ENCODE peak calls at places on chromosomes 16 and 17, in eight cellular contexts. One of them, this sample, is unnamed.
A peak's percentile ranks its signal among the peaks of the same experiment; 100 is the strongest.

GRCh38 chr16:78437352-78437968 is 338.0 kb downstream of the WWOX start:
- DNase-seq in GM20000: peak; percentile 42
- DNase-seq in GM12865: peak; percentile 17
- DNase-seq in GM04503: no peak
- DNase-seq in fibroblast of the aortic adventitia: no peak
- DNase-seq in neural crest cell: peak; percentile 45
- DNase-seq in HCEC 1CT: no peak
- DNase-seq in small intestine: peak; percentile 46
- DNase-seq in this sample: peak; percentile 61

GRCh38 chr16:49859139-49859947 is 3.4 kb upstream of the ZNF423 start:
- DNase-seq in GM20000: no peak
- DNase-seq in GM12865: no peak
- DNase-seq in GM04503: no peak
- DNase-seq in fibroblast of the aortic adventitia: peak; percentile 9
- DNase-seq in neural crest cell: no peak
- DNase-seq in HCEC 1CT: peak; percentile 1
- DNase-seq in small intestine: no peak
- DNase-seq in this sample: no peak

GRCh38 chr17:8681175-8681949 is 50.8 kb upstream of the MYH10 start:
- DNase-seq in GM20000: no peak
- DNase-seq in GM12865: no peak
- DNase-seq in GM04503: peak; percentile 18
- DNase-seq in fibroblast of the aortic adventitia: peak; percentile 98
- DNase-seq in neural crest cell: no peak
- DNase-seq in HCEC 1CT: peak; percentile 2
- DNase-seq in small intestine: no peak
- DNase-seq in this sample: no peak

GRCh38 chr17:76154935-76155845 is 14.1 kb upstream of the FOXJ1 start:
- DNase-seq in GM20000: no peak
- DNase-seq in GM12865: no peak
- DNase-seq in GM04503: no peak
- DNase-seq in fibroblast of the aortic adventitia: no peak
- DNase-seq in neural crest cell: no peak
- DNase-seq in HCEC 1CT: no peak
- DNase-seq in small intestine: no peak
- DNase-seq in this sample: no peak

GRCh38 chr16:27154573-27155521 is 48.5 kb upstream of the KDM8 start:
- DNase-seq in GM20000: peak; percentile 74
- DNase-seq in GM12865: peak; percentile 54
- DNase-seq in GM04503: no peak
- DNase-seq in fibroblast of the aortic adventitia: peak; percentile 42
- DNase-seq in neural crest cell: peak; percentile 69
- DNase-seq in HCEC 1CT: peak; percentile 7
- DNase-seq in small intestine: peak; percentile 93
- DNase-seq in this sample: peak; percentile 48

GRCh38 chr17:2337811-2338657 is 733 bp downstream of the SGSM2 start:
- DNase-seq in GM20000: peak; percentile 83
- DNase-seq in GM12865: peak; percentile 54
- DNase-seq in GM04503: no peak
- DNase-seq in fibroblast of the aortic adventitia: peak; percentile 31
- DNase-seq in neural crest cell: peak; percentile 37
- DNase-seq in HCEC 1CT: peak; percentile 41
- DNase-seq in small intestine: peak; percentile 57
- DNase-seq in this sample: peak; percentile 36

GRCh38 chr17:35127751-35128514 is 6.5 kb downstream of the FNDC8 start:
- DNase-seq in GM20000: no peak
- DNase-seq in GM12865: no peak
- DNase-seq in GM04503: peak; percentile 67
- DNase-seq in fibroblast of the aortic adventitia: peak; percentile 97
- DNase-seq in neural crest cell: no peak
- DNase-seq in HCEC 1CT: peak; percentile 8
- DNase-seq in small intestine: no peak
- DNase-seq in this sample: no peak

GRCh38 chr16:760498-761343 is at the start of gene MSLN:
- DNase-seq in GM20000: no peak
- DNase-seq in GM12865: no peak
- DNase-seq in GM04503: no peak
- DNase-seq in fibroblast of the aortic adventitia: no peak
- DNase-seq in neural crest cell: no peak
- DNase-seq in HCEC 1CT: no peak
- DNase-seq in small intestine: peak; percentile 76
- DNase-seq in this sample: no peak

GRCh38 chr16:64181526-64181925 is 940.3 kb downstream of the CDH11 start:
- DNase-seq in GM20000: no peak
- DNase-seq in GM12865: no peak
- DNase-seq in GM04503: no peak
- DNase-seq in fibroblast of the aortic adventitia: no peak
- DNase-seq in neural crest cell: no peak
- DNase-seq in HCEC 1CT: no peak
- DNase-seq in small intestine: no peak
- DNase-seq in this sample: no peak

GRCh38 chr17:45851873-45852272 is 7.2 kb downstream of the SPPL2C start:
- DNase-seq in GM20000: no peak
- DNase-seq in GM12865: no peak
- DNase-seq in GM04503: no peak
- DNase-seq in fibroblast of the aortic adventitia: no peak
- DNase-seq in neural crest cell: no peak
- DNase-seq in HCEC 1CT: no peak
- DNase-seq in small intestine: no peak
- DNase-seq in this sample: no peak

GRCh38 chr16:27401768-27402568 is at the start of gene IL21R:
- DNase-seq in GM20000: peak; percentile 74
- DNase-seq in GM12865: peak; percentile 94
- DNase-seq in GM04503: no peak
- DNase-seq in fibroblast of the aortic adventitia: peak; percentile 59
- DNase-seq in neural crest cell: no peak
- DNase-seq in HCEC 1CT: no peak
- DNase-seq in small intestine: peak; percentile 48
- DNase-seq in this sample: no peak

GRCh38 chr17:7249830-7250229 is 1.7 kb downstream of the CTDNEP1 start:
- DNase-seq in GM20000: no peak
- DNase-seq in GM12865: peak; percentile 55
- DNase-seq in GM04503: no peak
- DNase-seq in fibroblast of the aortic adventitia: no peak
- DNase-seq in neural crest cell: no peak
- DNase-seq in HCEC 1CT: no peak
- DNase-seq in small intestine: no peak
- DNase-seq in this sample: no peak

GRCh38 chr16:13306153-13306552 is 404.8 kb downstream of the SHISA9 start:
- DNase-seq in GM20000: no peak
- DNase-seq in GM12865: no peak
- DNase-seq in GM04503: no peak
- DNase-seq in fibroblast of the aortic adventitia: no peak
- DNase-seq in neural crest cell: no peak
- DNase-seq in HCEC 1CT: no peak
- DNase-seq in small intestine: no peak
- DNase-seq in this sample: no peak

GRCh38 chr17:44106801-44107200 is 16.6 kb downstream of the HDAC5 start:
- DNase-seq in GM20000: no peak
- DNase-seq in GM12865: no peak
- DNase-seq in GM04503: no peak
- DNase-seq in fibroblast of the aortic adventitia: no peak
- DNase-seq in neural crest cell: no peak
- DNase-seq in HCEC 1CT: no peak
- DNase-seq in small intestine: no peak
- DNase-seq in this sample: no peak

GRCh38 chr17:3695129-3695722 is 729 bp downstream of the P2RX5 start:
- DNase-seq in GM20000: peak; percentile 55
- DNase-seq in GM12865: peak; percentile 51
- DNase-seq in GM04503: no peak
- DNase-seq in fibroblast of the aortic adventitia: no peak
- DNase-seq in neural crest cell: no peak
- DNase-seq in HCEC 1CT: peak; percentile 55
- DNase-seq in small intestine: no peak
- DNase-seq in this sample: no peak

GRCh38 chr17:31492880-31493655 is 101.6 kb downstream of the RAB11FIP4 start:
- DNase-seq in GM20000: peak; percentile 83
- DNase-seq in GM12865: peak; percentile 75
- DNase-seq in GM04503: no peak
- DNase-seq in fibroblast of the aortic adventitia: no peak
- DNase-seq in neural crest cell: no peak
- DNase-seq in HCEC 1CT: no peak
- DNase-seq in small intestine: no peak
- DNase-seq in this sample: no peak

GRCh38 chr16:3119701-3120408 is 7.5 kb downstream of the ZNF205 start:
- DNase-seq in GM20000: no peak
- DNase-seq in GM12865: no peak
- DNase-seq in GM04503: no peak
- DNase-seq in fibroblast of the aortic adventitia: no peak
- DNase-seq in neural crest cell: no peak
- DNase-seq in HCEC 1CT: no peak
- DNase-seq in small intestine: no peak
- DNase-seq in this sample: no peak

GRCh38 chr17:69268442-69269068 is 39.9 kb upstream of the ABCA10 start:
- DNase-seq in GM20000: no peak
- DNase-seq in GM12865: no peak
- DNase-seq in GM04503: no peak
- DNase-seq in fibroblast of the aortic adventitia: no peak
- DNase-seq in neural crest cell: no peak
- DNase-seq in HCEC 1CT: no peak
- DNase-seq in small intestine: no peak
- DNase-seq in this sample: no peak

GRCh38 chr17:34249497-34249877 is 5.6 kb upstream of the CCL2 start:
- DNase-seq in GM20000: no peak
- DNase-seq in GM12865: no peak
- DNase-seq in GM04503: no peak
- DNase-seq in fibroblast of the aortic adventitia: no peak
- DNase-seq in neural crest cell: no peak
- DNase-seq in HCEC 1CT: peak; percentile 34
- DNase-seq in small intestine: no peak
- DNase-seq in this sample: no peak

GRCh38 chr16:20866161-20866772 is 33.9 kb downstream of the DCUN1D3 start:
- DNase-seq in GM20000: no peak
- DNase-seq in GM12865: peak; percentile 52
- DNase-seq in GM04503: peak; percentile 54
- DNase-seq in fibroblast of the aortic adventitia: peak; percentile 88
- DNase-seq in neural crest cell: no peak
- DNase-seq in HCEC 1CT: peak; percentile 79
- DNase-seq in small intestine: peak; percentile 50
- DNase-seq in this sample: peak; percentile 56

GRCh38 chr16:69033550-69033949 is 71.9 kb upstream of the HAS3 start:
- DNase-seq in GM20000: no peak
- DNase-seq in GM12865: no peak
- DNase-seq in GM04503: no peak
- DNase-seq in fibroblast of the aortic adventitia: no peak
- DNase-seq in neural crest cell: no peak
- DNase-seq in HCEC 1CT: no peak
- DNase-seq in small intestine: no peak
- DNase-seq in this sample: no peak

GRCh38 chr16:68351463-68351862 is 40.6 kb downstream of the PRMT7 start:
- DNase-seq in GM20000: no peak
- DNase-seq in GM12865: no peak
- DNase-seq in GM04503: no peak
- DNase-seq in fibroblast of the aortic adventitia: no peak
- DNase-seq in neural crest cell: no peak
- DNase-seq in HCEC 1CT: no peak
- DNase-seq in small intestine: no peak
- DNase-seq in this sample: no peak

GRCh38 chr17:7873051-7873450 is 15.2 kb downstream of the CYB5D1 start:
- DNase-seq in GM20000: no peak
- DNase-seq in GM12865: peak; percentile 24
- DNase-seq in GM04503: no peak
- DNase-seq in fibroblast of the aortic adventitia: no peak
- DNase-seq in neural crest cell: no peak
- DNase-seq in HCEC 1CT: no peak
- DNase-seq in small intestine: no peak
- DNase-seq in this sample: no peak

GRCh38 chr16:25748099-25748654 is 56.4 kb downstream of the HS3ST4 start:
- DNase-seq in GM20000: no peak
- DNase-seq in GM12865: no peak
- DNase-seq in GM04503: no peak
- DNase-seq in fibroblast of the aortic adventitia: no peak
- DNase-seq in neural crest cell: no peak
- DNase-seq in HCEC 1CT: no peak
- DNase-seq in small intestine: no peak
- DNase-seq in this sample: no peak

GRCh38 chr17:55674107-55674506 is 48.6 kb downstream of the TMEM100 start:
- DNase-seq in GM20000: no peak
- DNase-seq in GM12865: no peak
- DNase-seq in GM04503: no peak
- DNase-seq in fibroblast of the aortic adventitia: peak; percentile 15
- DNase-seq in neural crest cell: no peak
- DNase-seq in HCEC 1CT: peak; percentile 48
- DNase-seq in small intestine: no peak
- DNase-seq in this sample: no peak

GRCh38 chr17:27207073-27207511 is 86.8 kb upstream of the WSB1 start:
- DNase-seq in GM20000: no peak
- DNase-seq in GM12865: no peak
- DNase-seq in GM04503: peak; percentile 45
- DNase-seq in fibroblast of the aortic adventitia: peak; percentile 77
- DNase-seq in neural crest cell: no peak
- DNase-seq in HCEC 1CT: peak; percentile 80
- DNase-seq in small intestine: peak; percentile 45
- DNase-seq in this sample: peak; percentile 53

GRCh38 chr16:11681977-11682654 is 13.9 kb downstream of the SNN start:
- DNase-seq in GM20000: no peak
- DNase-seq in GM12865: peak; percentile 67
- DNase-seq in GM04503: no peak
- DNase-seq in fibroblast of the aortic adventitia: no peak
- DNase-seq in neural crest cell: no peak
- DNase-seq in HCEC 1CT: no peak
- DNase-seq in small intestine: peak; percentile 80
- DNase-seq in this sample: no peak

GRCh38 chr17:68288804-68289203 is 2.1 kb downstream of the SLC16A6 start:
- DNase-seq in GM20000: peak; percentile 66
- DNase-seq in GM12865: peak; percentile 85
- DNase-seq in GM04503: no peak
- DNase-seq in fibroblast of the aortic adventitia: no peak
- DNase-seq in neural crest cell: no peak
- DNase-seq in HCEC 1CT: no peak
- DNase-seq in small intestine: no peak
- DNase-seq in this sample: no peak

This sample was measured in HT-29.